ENCODE peak calls at places on chromosome 9, in four cellular contexts. One of them, this sample, is unnamed.

GRCh38 chr9:81477669-81478068 is 211.7 kb downstream of the TLE1 start:
- DNase-seq in fibroblast of lung: no peak
- DNase-seq in pancreas: no peak
- DNase-seq in uterus: no peak
- DNase-seq in this sample: no peak

GRCh38 chr9:117411547-117411946 is 3.3 kb downstream of the ASTN2 start:
- DNase-seq in fibroblast of lung: peak; percentile 1
- DNase-seq in pancreas: peak; percentile 74
- DNase-seq in uterus: no peak
- DNase-seq in this sample: peak; percentile 12

GRCh38 chr9:5557606-5558587 is 47.6 kb downstream of the PDCD1LG2 start:
- DNase-seq in pancreas: no peak
- DNase-seq in uterus: no peak
- DNase-seq in fibroblast of lung: peak; percentile 35
- DNase-seq in this sample: peak; percentile 57

GRCh38 chr9:100555471-100555870 is 22.4 kb upstream of the CAVIN4 start:
- DNase-seq in fibroblast of lung: no peak
- DNase-seq in uterus: no peak
- DNase-seq in pancreas: no peak
- DNase-seq in this sample: no peak

GRCh38 chr9:120331913-120332312 is 248.1 kb downstream of the CDK5RAP2 start:
- DNase-seq in uterus: no peak
- DNase-seq in pancreas: no peak
- DNase-seq in fibroblast of lung: peak; percentile 15
- DNase-seq in this sample: no peak

GRCh38 chr9:91949946-91950664 is at the start of gene ROR2:
- DNase-seq in uterus: peak; percentile 74
- DNase-seq in fibroblast of lung: peak; percentile 34
- DNase-seq in pancreas: peak; percentile 25
- DNase-seq in this sample: peak; percentile 86

GRCh38 chr9:69877852-69878507 is 57.4 kb downstream of the CFAP95 start:
- DNase-seq in uterus: no peak
- DNase-seq in pancreas: no peak
- DNase-seq in fibroblast of lung: no peak
- DNase-seq in this sample: peak; percentile 67

GRCh38 chr9:138038244-138038671 is 160.7 kb downstream of the CACNA1B start:
- DNase-seq in uterus: no peak
- DNase-seq in fibroblast of lung: no peak
- DNase-seq in pancreas: no peak
- DNase-seq in this sample: no peak

GRCh38 chr9:133143639-133144141 is 20.0 kb downstream of the GBGT1 start:
- DNase-seq in pancreas: no peak
- DNase-seq in fibroblast of lung: no peak
- DNase-seq in uterus: no peak
- DNase-seq in this sample: no peak

GRCh38 chr9:135074354-135075233 is 12.9 kb upstream of the OLFM1 start:
- DNase-seq in fibroblast of lung: no peak
- DNase-seq in pancreas: no peak
- DNase-seq in uterus: no peak
- DNase-seq in this sample: no peak

GRCh38 chr9:17236147-17236546 is 101.3 kb downstream of the CNTLN start:
- DNase-seq in fibroblast of lung: no peak
- DNase-seq in uterus: no peak
- DNase-seq in pancreas: no peak
- DNase-seq in this sample: no peak

GRCh38 chr9:115033800-115034199 is 84.2 kb downstream of the TNC start:
- DNase-seq in uterus: no peak
- DNase-seq in fibroblast of lung: no peak
- DNase-seq in pancreas: no peak
- DNase-seq in this sample: no peak

GRCh38 chr9:98881836-98882568 is 61.7 kb upstream of the COL15A1 start:
- DNase-seq in fibroblast of lung: no peak
- DNase-seq in pancreas: no peak
- DNase-seq in uterus: no peak
- DNase-seq in this sample: peak; percentile 61

GRCh38 chr9:131274674-131275331 is 1.5 kb downstream of the FAM78A start:
- DNase-seq in fibroblast of lung: no peak
- DNase-seq in uterus: no peak
- DNase-seq in pancreas: no peak
- DNase-seq in this sample: peak; percentile 23

GRCh38 chr9:79155308-79155707 is 416.5 kb upstream of the TLE4 start:
- DNase-seq in fibroblast of lung: no peak
- DNase-seq in pancreas: no peak
- DNase-seq in uterus: no peak
- DNase-seq in this sample: no peak

GRCh38 chr9:125486109-125486508 is 220.9 kb downstream of the MAPKAP1 start:
- DNase-seq in pancreas: no peak
- DNase-seq in fibroblast of lung: no peak
- DNase-seq in uterus: no peak
- DNase-seq in this sample: no peak

GRCh38 chr9:110309661-110310060 is 28.0 kb downstream of the TXNDC8 start:
- DNase-seq in pancreas: no peak
- DNase-seq in fibroblast of lung: no peak
- DNase-seq in uterus: no peak
- DNase-seq in this sample: no peak

GRCh38 chr9:105425817-105426433 is 21.9 kb upstream of the FSD1L start:
- DNase-seq in fibroblast of lung: peak; percentile 10
- DNase-seq in pancreas: no peak
- DNase-seq in uterus: no peak
- DNase-seq in this sample: peak; percentile 53

GRCh38 chr9:136219276-136219675 is 14.3 kb upstream of the LHX3 start:
- DNase-seq in uterus: no peak
- DNase-seq in fibroblast of lung: peak; percentile 76
- DNase-seq in pancreas: no peak
- DNase-seq in this sample: no peak

GRCh38 chr9:114372971-114373591 is 14.7 kb downstream of the AKNA start:
- DNase-seq in uterus: no peak
- DNase-seq in fibroblast of lung: no peak
- DNase-seq in pancreas: no peak
- DNase-seq in this sample: no peak

GRCh38 chr9:114244570-114244969 is 78.3 kb upstream of the ORM1 start:
- DNase-seq in uterus: no peak
- DNase-seq in pancreas: no peak
- DNase-seq in fibroblast of lung: no peak
- DNase-seq in this sample: no peak

GRCh38 chr9:76018244-76018643 is 127.8 kb downstream of the PCSK5 start:
- DNase-seq in fibroblast of lung: no peak
- DNase-seq in pancreas: peak; percentile 4
- DNase-seq in uterus: no peak
- DNase-seq in this sample: no peak

GRCh38 chr9:70480405-70480980 is 66.0 kb upstream of the KLF9 start:
- DNase-seq in pancreas: peak; percentile 84
- DNase-seq in uterus: peak; percentile 93
- DNase-seq in fibroblast of lung: peak; percentile 63
- DNase-seq in this sample: peak; percentile 95

GRCh38 chr9:127751269-127752054 is 16.4 kb upstream of the TOR2A start:
- DNase-seq in fibroblast of lung: no peak
- DNase-seq in uterus: no peak
- DNase-seq in pancreas: no peak
- DNase-seq in this sample: peak; percentile 27

GRCh38 chr9:8734760-8735159 is 935.2 kb upstream of the DMAC1 start:
- DNase-seq in fibroblast of lung: peak; percentile 73
- DNase-seq in pancreas: no peak
- DNase-seq in uterus: no peak
- DNase-seq in this sample: no peak

GRCh38 chr9:26321935-26322334 is 570.7 kb downstream of the CAAP1 start:
- DNase-seq in uterus: no peak
- DNase-seq in fibroblast of lung: no peak
- DNase-seq in pancreas: no peak
- DNase-seq in this sample: no peak

GRCh38 chr9:100049551-100049950 is 49.2 kb downstream of the ERP44 start:
- DNase-seq in pancreas: no peak
- DNase-seq in fibroblast of lung: no peak
- DNase-seq in uterus: no peak
- DNase-seq in this sample: no peak

GRCh38 chr9:4768681-4769080 is 24.1 kb upstream of the RCL1 start:
- DNase-seq in pancreas: no peak
- DNase-seq in fibroblast of lung: no peak
- DNase-seq in uterus: no peak
- DNase-seq in this sample: no peak

GRCh38 chr9:20447291-20447690 is 175.0 kb downstream of the MLLT3 start:
- DNase-seq in fibroblast of lung: peak; percentile 8
- DNase-seq in pancreas: no peak
- DNase-seq in uterus: no peak
- DNase-seq in this sample: no peak

GRCh38 chr9:113657765-113658564 is 194.4 kb downstream of the RGS3 start:
- DNase-seq in uterus: peak; percentile 83
- DNase-seq in fibroblast of lung: peak; percentile 70
- DNase-seq in pancreas: peak; percentile 76
- DNase-seq in this sample: peak; percentile 88

GRCh38 chr9:16028516-16028915 is 475.7 kb downstream of the CCDC171 start:
- DNase-seq in uterus: no peak
- DNase-seq in pancreas: no peak
- DNase-seq in fibroblast of lung: peak; percentile 39
- DNase-seq in this sample: no peak

GRCh38 chr9:14992516-14992915 is 82.3 kb upstream of the FREM1 start:
- DNase-seq in pancreas: no peak
- DNase-seq in uterus: no peak
- DNase-seq in fibroblast of lung: no peak
- DNase-seq in this sample: no peak

GRCh38 chr9:133803028-133803585 is 65.0 kb upstream of the SARDH start:
- DNase-seq in uterus: no peak
- DNase-seq in pancreas: no peak
- DNase-seq in fibroblast of lung: peak; percentile 73
- DNase-seq in this sample: no peak

GRCh38 chr9:100919526-100919925 is 109.0 kb upstream of the PLPPR1 start:
- DNase-seq in fibroblast of lung: no peak
- DNase-seq in uterus: no peak
- DNase-seq in pancreas: no peak
- DNase-seq in this sample: no peak

GRCh38 chr9:18759836-18760235 is 273.2 kb downstream of the SAXO1 start:
- DNase-seq in uterus: no peak
- DNase-seq in fibroblast of lung: no peak
- DNase-seq in pancreas: no peak
- DNase-seq in this sample: no peak

GRCh38 chr9:79583957-79584654 is 12.3 kb downstream of the TLE4 start:
- DNase-seq in fibroblast of lung: no peak
- DNase-seq in uterus: no peak
- DNase-seq in pancreas: no peak
- DNase-seq in this sample: no peak

GRCh38 chr9:90926920-90927319 is 125.3 kb downstream of the SYK start:
- DNase-seq in pancreas: no peak
- DNase-seq in fibroblast of lung: peak; percentile 28
- DNase-seq in uterus: no peak
- DNase-seq in this sample: no peak
- TF ChIP-seq CTCF in pancreas: no peak
- TF ChIP-seq CTCF in fibroblast of lung: no peak
- TF ChIP-seq CTCF in uterus: no peak
- TF ChIP-seq CTCF in this sample: no peak

GRCh38 chr9:33081128-33081851 is 4.8 kb upstream of the SMU1 start:
- DNase-seq in pancreas: peak; percentile 57
- DNase-seq in fibroblast of lung: peak; percentile 86
- DNase-seq in uterus: peak; percentile 77
- DNase-seq in this sample: peak; percentile 94

GRCh38 chr9:33080534-33080933 is 4.1 kb upstream of the SMU1 start:
- DNase-seq in uterus: no peak
- DNase-seq in pancreas: no peak
- DNase-seq in fibroblast of lung: no peak
- DNase-seq in this sample: no peak

GRCh38 chr9:33076360-33077004 is at the start of gene SMU1:
- DNase-seq in fibroblast of lung: peak; percentile 96
- DNase-seq in uterus: peak; percentile 98
- DNase-seq in pancreas: peak; percentile 97
- DNase-seq in this sample: peak; percentile 98

GRCh38 chr9:33082538-33083326 is 6.3 kb upstream of the SMU1 start:
- DNase-seq in uterus: no peak
- DNase-seq in pancreas: no peak
- DNase-seq in fibroblast of lung: peak; percentile 43
- DNase-seq in this sample: no peak

DNA sequence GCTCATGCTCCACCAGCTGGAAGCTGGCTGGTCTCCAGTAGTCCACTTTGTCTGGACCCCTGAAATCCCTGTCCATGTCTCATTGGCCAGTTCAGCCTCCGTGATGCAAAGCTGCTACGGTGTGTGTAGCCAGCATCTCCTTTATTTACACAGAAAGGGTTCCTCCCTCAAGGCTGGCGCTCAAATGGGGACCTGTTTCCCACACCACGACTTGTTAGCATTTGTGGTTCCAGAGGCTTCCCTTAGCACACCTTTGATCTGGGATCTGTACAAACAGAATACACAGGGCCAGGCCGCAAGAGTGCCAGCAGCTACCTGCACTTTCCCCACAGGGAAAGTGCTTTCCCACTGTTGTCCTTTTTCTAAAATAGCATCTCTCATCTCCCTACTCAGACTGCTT is 5.7 kb upstream of the SMU1 start:
- DNase-seq in uterus: no peak
- DNase-seq in pancreas: no peak
- DNase-seq in fibroblast of lung: no peak
- DNase-seq in this sample: no peak
- TF ChIP-seq CTCF in uterus: no peak
- TF ChIP-seq CTCF in pancreas: no peak
- TF ChIP-seq CTCF in fibroblast of lung: no peak
- TF ChIP-seq CTCF in this sample: no peak

DNA sequence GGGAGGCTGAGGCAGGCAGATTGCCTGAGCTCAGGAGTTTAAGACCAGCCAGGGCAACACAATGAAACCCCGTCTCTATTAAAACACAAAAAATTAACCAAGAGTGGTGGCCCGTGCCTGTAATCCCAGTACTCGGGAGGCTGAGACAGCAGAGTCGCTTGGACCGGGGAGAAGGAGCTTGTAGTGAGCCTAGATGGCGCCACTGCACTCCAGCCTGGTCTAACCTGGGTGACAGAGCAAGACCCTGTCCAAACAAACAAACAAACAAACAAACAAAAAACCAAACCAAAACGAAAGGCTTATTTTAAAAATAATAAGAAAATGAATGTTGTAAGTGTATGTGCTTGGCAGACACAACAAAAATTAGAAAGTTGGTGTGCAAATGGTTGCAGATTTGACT is 536.3 kb upstream of the PTPRD start:
- DNase-seq in pancreas: no peak
- DNase-seq in fibroblast of lung: no peak
- DNase-seq in uterus: no peak
- DNase-seq in this sample: no peak
- TF ChIP-seq CTCF in pancreas: no peak
- TF ChIP-seq CTCF in fibroblast of lung: no peak
- TF ChIP-seq CTCF in uterus: no peak
- TF ChIP-seq CTCF in this sample: no peak

DNA sequence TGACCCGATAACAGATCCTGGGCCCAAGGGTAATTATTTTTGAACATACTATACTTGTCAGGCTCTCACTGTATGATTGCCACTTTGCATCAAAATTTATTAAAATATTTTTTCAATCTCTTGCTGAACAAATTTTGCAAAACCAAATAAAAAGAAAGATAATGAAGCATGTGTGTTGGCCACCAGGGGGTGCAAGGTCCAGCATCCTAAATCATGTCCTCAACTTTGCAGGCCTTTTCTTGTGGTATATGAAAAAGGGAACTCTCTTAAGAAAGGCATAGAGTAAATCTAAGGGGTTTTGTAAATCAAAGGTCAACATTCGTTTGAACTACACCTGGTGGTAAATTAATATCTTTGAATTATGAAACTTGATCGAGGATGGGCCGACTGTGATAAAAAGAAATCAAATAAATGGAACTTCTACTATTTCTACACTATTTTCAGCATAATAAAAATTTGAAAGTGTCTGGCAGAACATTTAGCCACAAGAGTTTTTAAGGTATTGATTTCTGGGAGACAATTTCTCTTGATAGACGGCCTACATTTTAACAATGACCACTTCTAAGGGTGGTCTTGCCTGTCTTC is 676.5 kb downstream of the DMRTA1 start:
- DNase-seq in uterus: no peak
- DNase-seq in fibroblast of lung: peak; percentile 33
- DNase-seq in pancreas: no peak
- DNase-seq in this sample: no peak
- TF ChIP-seq CTCF in uterus: peak; percentile 19
- TF ChIP-seq CTCF in fibroblast of lung: peak; percentile 43
- TF ChIP-seq CTCF in pancreas: peak; percentile 37
- TF ChIP-seq CTCF in this sample: peak; percentile 38